ENCODE peak calls at places on chromosomes 6 and 20, in ten cellular contexts. Q is right lobe of liver; M is ovary; G is psoas muscle; Z is adrenal gland; O is body of pancreas; H is HepG2; S is CD4-positive, alpha-beta memory T cell; L is lung; T is CD4-positive, alpha-beta T cell. E is an unnamed sample.

GRCh38 chr20:52217689-52218395 is 26.3 kb upstream of the ZFP64 start:
- DNase-seq in T (no peak), S (no peak), Z (no peak), L (no peak), Q (no peak), M (no peak), H (no peak), G (no peak), O (no peak), E (no peak)

GRCh38 chr20:17525650-17526049 is 5.5 kb downstream of the BFSP1 start:
- DNase-seq in G (no peak), Z (peak; percentile 32), S (peak; percentile 32), H (peak; percentile 50), L (peak; percentile 40), Q (no peak), O (peak; percentile 44), T (no peak), M (no peak), E (no peak)

GRCh38 chr6:168133186-168133585 is 54.2 kb upstream of the FRMD1 start:
- DNase-seq in Z (no peak), L (no peak), Q (no peak), T (no peak), G (peak; percentile 80), S (no peak), M (peak; percentile 32), O (no peak), H (no peak), E (peak; percentile 62)

GRCh38 chr20:50594591-50595432 is 84.6 kb downstream of the PTPN1 start:
- DNase-seq in Q (no peak), S (peak; percentile 17), Z (no peak), T (no peak), H (no peak), O (no peak), G (no peak), M (no peak), L (no peak), E (no peak)

GRCh38 chr6:68777956-68778355 is 142.9 kb downstream of the ADGRB3 start:
- DNase-seq in G (no peak), H (no peak), Z (peak; percentile 30), Q (no peak), T (no peak), O (no peak), L (no peak), M (no peak), S (no peak), E (no peak)

GRCh38 chr6:159557046-159557445 is 136.0 kb downstream of the SOD2 start:
- DNase-seq in G (no peak), L (no peak), Z (no peak), Q (no peak), S (no peak), O (no peak), T (no peak), H (no peak), M (no peak), E (no peak)

GRCh38 chr20:38935285-38935684 is 9.1 kb downstream of the FAM83D start:
- DNase-seq in Q (no peak), Z (no peak), O (no peak), S (no peak), L (no peak), G (no peak), H (no peak), M (no peak), T (no peak), E (no peak)

GRCh38 chr20:17985388-17986018 is 16.7 kb downstream of the MGME1 start:
- DNase-seq in H (peak; percentile 98), S (no peak), T (no peak), G (no peak), M (no peak), Z (no peak), L (no peak), Q (peak; percentile 54), O (no peak), E (no peak)

GRCh38 chr20:11453430-11453829 is 464.3 kb upstream of the BTBD3 start:
- DNase-seq in H (no peak), G (no peak), M (no peak), Q (no peak), S (no peak), Z (no peak), T (no peak), L (no peak), O (no peak), E (no peak)

GRCh38 chr6:6946477-6947145 is 161.2 kb upstream of the RREB1 start:
- DNase-seq in M (no peak), Q (no peak), O (no peak), Z (no peak), G (no peak), S (no peak), L (no peak), T (no peak), H (no peak), E (no peak)

GRCh38 chr20:36876473-36876833 is 515 bp downstream of the TLDC2 start:
- DNase-seq in L (no peak), G (no peak), O (no peak), S (no peak), H (no peak), T (no peak), M (no peak), Q (no peak), Z (no peak), E (no peak)

GRCh38 chr6:148335582-148335981 is 7.1 kb upstream of the SASH1 start:
- DNase-seq in G (no peak), M (no peak), O (no peak), L (no peak), T (no peak), H (no peak), S (no peak), Z (no peak), Q (no peak), E (no peak)

GRCh38 chr6:33851959-33852358 is 48.2 kb upstream of the MLN start:
- DNase-seq in L (no peak), G (no peak), M (no peak), O (no peak), H (peak; percentile 25), Z (no peak), S (peak; percentile 24), Q (no peak), T (no peak), E (no peak)

DNA sequence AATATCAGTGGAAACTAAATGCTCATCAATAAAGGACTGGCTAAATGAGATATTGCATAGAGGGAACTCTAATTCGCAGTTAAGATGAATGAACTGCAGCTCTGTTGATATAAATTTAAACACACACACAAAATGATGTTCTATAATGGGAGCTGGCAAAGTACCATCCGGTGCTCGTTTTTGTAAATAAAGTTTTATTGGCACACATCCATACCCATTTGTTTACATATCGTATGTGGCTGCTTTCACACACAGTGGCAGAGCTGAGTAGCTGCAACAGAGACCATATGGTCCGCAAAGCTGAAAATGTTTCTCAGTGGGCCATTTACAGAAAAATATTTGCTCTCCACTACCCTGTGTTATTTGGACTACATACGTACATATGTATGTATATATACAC is 120.7 kb downstream of the EDN3 start:
- DNase-seq in Z (no peak), S (no peak), O (no peak), Q (no peak), G (no peak), M (no peak), T (no peak), H (no peak), L (no peak), E (no peak)
- H3K27me3 ChIP-seq in Z (no peaks in the 10 kb centered on the region), S (peaks cover 3% of the 10 kb centered on the region), O (no peaks in the 10 kb centered on the region), Q (no peaks in the 10 kb centered on the region), G (no peaks in the 10 kb centered on the region), M (no peaks in the 10 kb centered on the region), T (no peaks in the 10 kb centered on the region), H (peaks cover 16% of the 10 kb centered on the region), L (no peaks in the 10 kb centered on the region), E (no peaks in the 10 kb centered on the region)

GRCh38 chr20:2005831-2006426 is 12.1 kb upstream of the PDYN start:
- DNase-seq in G (peak; percentile 76), O (peak; percentile 62), S (peak; percentile 39), T (peak; percentile 40), L (peak; percentile 67), M (peak; percentile 36), Q (peak; percentile 77), Z (peak; percentile 83), H (peak; percentile 78), E (peak; percentile 18)
- H3K27me3 ChIP-seq in G (peaks cover 5% of the 10 kb centered on the region), O (no peaks in the 10 kb centered on the region), S (peaks cover 4% of the 10 kb centered on the region), T (peaks cover 19% of the 10 kb centered on the region), L (peaks cover 7% of the 10 kb centered on the region), M (no peaks in the 10 kb centered on the region), Q (no peaks in the 10 kb centered on the region), Z (no peaks in the 10 kb centered on the region), H (no peaks in the 10 kb centered on the region), E (no peaks in the 10 kb centered on the region)

GRCh38 chr6:39338406-39338805 is 15.9 kb upstream of the KCNK16 start:
- DNase-seq in T (no peak), S (no peak), H (no peak), Q (no peak), Z (no peak), O (no peak), L (no peak), G (no peak), M (no peak), E (no peak)
- H3K27me3 ChIP-seq in T (peaks cover 9% of the 10 kb centered on the region), S (no peaks in the 10 kb centered on the region), H (no peaks in the 10 kb centered on the region), Q (no peaks in the 10 kb centered on the region), Z (no peaks in the 10 kb centered on the region), O (no peaks in the 10 kb centered on the region), L (no peaks in the 10 kb centered on the region), G (peaks cover 3% of the 10 kb centered on the region), M (no peaks in the 10 kb centered on the region), E (no peaks in the 10 kb centered on the region)

GRCh38 chr6:39843305-39844020 is 51.3 kb downstream of the DAAM2 start:
- DNase-seq in H (no peak), S (no peak), L (no peak), G (no peak), Z (no peak), Q (no peak), O (no peak), T (no peak), M (no peak), E (no peak)

GRCh38 chr6:39841923-39842322 is 49.7 kb downstream of the DAAM2 start:
- DNase-seq in O (no peak), H (no peak), M (no peak), T (no peak), Z (no peak), Q (no peak), L (peak; percentile 77), G (no peak), S (no peak), E (no peak)

GRCh38 chr6:39839445-39839844 is 47.3 kb downstream of the DAAM2 start:
- DNase-seq in M (no peak), O (no peak), H (no peak), G (no peak), T (no peak), Q (no peak), L (no peak), S (no peak), Z (no peak), E (no peak)

GRCh38 chr6:39841291-39841690 is 49.1 kb downstream of the DAAM2 start:
- DNase-seq in T (no peak), M (no peak), H (no peak), L (peak; percentile 56), O (no peak), S (no peak), Q (no peak), Z (no peak), G (no peak), E (no peak)

DNA sequence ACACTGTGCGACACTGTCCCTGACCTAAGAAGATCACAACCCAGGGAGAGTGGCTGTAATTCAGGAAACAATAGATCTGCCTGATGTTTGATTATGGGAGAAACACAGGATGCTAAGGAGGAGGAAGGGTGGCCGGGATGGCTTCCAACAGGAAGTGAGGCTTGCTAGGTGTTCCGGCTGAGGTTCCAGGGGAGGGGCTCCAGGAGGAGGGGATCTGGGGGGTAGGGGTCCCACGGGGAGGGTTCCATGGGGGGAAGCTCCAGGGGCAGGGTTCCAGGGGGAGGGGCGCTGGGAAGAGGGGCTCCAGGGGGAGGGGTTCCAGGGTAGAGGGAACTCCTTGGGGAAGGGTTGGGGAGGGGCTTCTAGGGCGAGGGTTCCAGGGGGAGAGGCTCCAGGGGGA is 48.6 kb downstream of the DAAM2 start:
- DNase-seq in Q (no peak), H (no peak), O (no peak), M (no peak), S (no peak), Z (no peak), G (no peak), T (no peak), L (no peak), E (no peak)
- H3K27me3 ChIP-seq in Q (no peaks in the 10 kb centered on the region), H (no peaks in the 10 kb centered on the region), O (no peaks in the 10 kb centered on the region), M (no peaks in the 10 kb centered on the region), S (no peaks in the 10 kb centered on the region), Z (no peaks in the 10 kb centered on the region), G (no peaks in the 10 kb centered on the region), T (peaks cover 12% of the 10 kb centered on the region), L (no peaks in the 10 kb centered on the region), E (no peaks in the 10 kb centered on the region)